ENCODE peak calls at places on chromosomes 11 and 22, in six cellular contexts. V is Ammon's horn, U is NCI-H2081, P is T-helper 9 cell, Y is AG10803, F is suprapubic skin. M is an unnamed sample.
A peak's percentile ranks its signal among the peaks of the same experiment; 100 is the strongest.

GRCh38 chr11:75667268-75667830 is 1.5 kb downstream of the MAP6 start:
- DNase-seq in V (peak; percentile 35), U (peak; percentile 38), P (no peak), Y (peak; percentile 34), F (no peak), M (no peak)

GRCh38 chr22:47055921-47056320 is 293.5 kb downstream of the TBC1D22A start:
- DNase-seq in V (no peak), U (no peak), P (no peak), Y (no peak), F (peak; percentile 45), M (no peak)

GRCh38 chr22:18033204-18033998 is 9.0 kb upstream of the MICAL3 start:
- DNase-seq in V (no peak), U (no peak), P (no peak), Y (peak; percentile 86), F (peak; percentile 26), M (no peak)

GRCh38 chr11:36073411-36074203 is 129.7 kb downstream of the LDLRAD3 start:
- DNase-seq in V (peak; percentile 86), U (no peak), P (no peak), Y (peak; percentile 82), F (no peak), M (no peak)

GRCh38 chr22:42080287-42080686 is 787 bp downstream of the SMDT1 start:
- DNase-seq in V (peak; percentile 62), U (no peak), P (no peak), Y (peak; percentile 32), F (no peak), M (no peak)

GRCh38 chr22:50705219-50705691 is 32.6 kb downstream of the SHANK3 start:
- DNase-seq in V (peak; percentile 86), U (peak; percentile 70), P (no peak), Y (no peak), F (peak; percentile 64), M (peak; percentile 55)

GRCh38 chr22:46040471-46041465 is 63.8 kb upstream of the WNT7B start:
- DNase-seq in V (no peak), U (no peak), P (no peak), Y (no peak), F (peak; percentile 59), M (no peak)

GRCh38 chr11:117713676-117714075 is 83.3 kb downstream of the DSCAML1 start:
- DNase-seq in V (no peak), U (no peak), P (no peak), Y (no peak), F (no peak), M (peak; percentile 57)

GRCh38 chr11:134449713-134450112 is 37.7 kb upstream of the B3GAT1 start:
- DNase-seq in V (no peak), U (peak; percentile 11), P (no peak), Y (no peak), F (no peak), M (no peak)

GRCh38 chr11:69635804-69636511 is 5.0 kb upstream of the CCND1 start:
- DNase-seq in V (no peak), U (no peak), P (no peak), Y (no peak), F (no peak), M (no peak)

GRCh38 chr11:27350503-27350902 is 12.5 kb downstream of the CCDC34 start:
- DNase-seq in V (no peak), U (no peak), P (no peak), Y (peak; percentile 73), F (no peak), M (no peak)

GRCh38 chr22:20866716-20867115 is 7.9 kb downstream of the SNAP29 start:
- DNase-seq in V (no peak), U (no peak), P (no peak), Y (no peak), F (no peak), M (no peak)

GRCh38 chr22:29369460-29369859 is 18.9 kb downstream of the AP1B1 start:
- DNase-seq in V (peak; percentile 84), U (no peak), P (no peak), Y (peak; percentile 77), F (peak; percentile 74), M (no peak)

GRCh38 chr22:19478466-19479357 is at the start of gene UFD1:
- DNase-seq in V (peak; percentile 82), U (peak; percentile 68), P (peak; percentile 72), Y (peak; percentile 84), F (peak; percentile 90), M (peak; percentile 77)

GRCh38 chr11:61627831-61628753 is 47.2 kb upstream of the SYT7 start:
- DNase-seq in V (peak; percentile 42), U (peak; percentile 34), P (peak; percentile 15), Y (peak; percentile 60), F (peak; percentile 76), M (peak; percentile 63)

GRCh38 chr11:64120951-64121569 is 44.9 kb downstream of the MACROD1 start:
- DNase-seq in V (no peak), U (no peak), P (no peak), Y (peak; percentile 38), F (no peak), M (no peak)

GRCh38 chr22:21865041-21865440 is 2.4 kb downstream of the MAPK1 start:
- DNase-seq in V (peak; percentile 72), U (no peak), P (no peak), Y (peak; percentile 85), F (no peak), M (no peak)

GRCh38 chr11:15940462-15941205 is 415.7 kb downstream of the SOX6 start:
- DNase-seq in V (no peak), U (no peak), P (no peak), Y (no peak), F (no peak), M (no peak)

GRCh38 chr22:32760815-32761214 is 40.7 kb upstream of the TIMP3 start:
- DNase-seq in V (no peak), U (no peak), P (no peak), Y (no peak), F (no peak), M (no peak)

GRCh38 chr11:32751381-32751780 is 43.1 kb downstream of the CCDC73 start:
- DNase-seq in V (no peak), U (no peak), P (no peak), Y (no peak), F (no peak), M (no peak)

GRCh38 chr11:69637601-69637955 is 3.4 kb upstream of the CCND1 start:
- DNase-seq in V (no peak), U (no peak), P (no peak), Y (no peak), F (no peak), M (no peak)

M was measured in NCI-H774.